ENCODE peak calls at places on chromosomes 16 and 17, in eight cellular contexts. H is neural progenitor cell, U is EH, B is T-helper 17 cell, Z is AG20443, E is M059J, P is brain microvascular endothelial cell, M is pancreas. T is an unnamed sample.

GRCh38 chr16:46673320-46674013 is 15.5 kb downstream of the VPS35 start:
- DNase-seq in H (peak), U (peak), B (peak), Z (peak), E (peak), P (peak), M (no peak), T (peak)

GRCh38 chr17:74954665-74955421 is 17.7 kb downstream of the HID1 start:
- DNase-seq in H (no peak), U (no peak), B (no peak), Z (no peak), E (no peak), P (no peak), M (no peak), T (no peak)

GRCh38 chr16:10777356-10777755 is 33.7 kb downstream of the NUBP1 start:
- DNase-seq in H (no peak), U (no peak), B (no peak), Z (no peak), E (no peak), P (no peak), M (no peak), T (no peak)

GRCh38 chr17:5355416-5356129 is 63.9 kb downstream of the NUP88 start:
- DNase-seq in H (no peak), U (peak), B (no peak), Z (peak), E (no peak), P (no peak), M (no peak), T (no peak)

GRCh38 chr16:58847902-58848661 is 114.0 kb upstream of the GOT2 start:
- DNase-seq in H (no peak), U (peak), B (no peak), Z (peak), E (no peak), P (no peak), M (no peak), T (no peak)

GRCh38 chr17:39920218-39921210 is 2.1 kb upstream of the GSDMB start:
- DNase-seq in H (no peak), U (no peak), B (peak), Z (no peak), E (no peak), P (no peak), M (no peak), T (no peak)

GRCh38 chr16:10776280-10776679 is 32.6 kb downstream of the NUBP1 start:
- DNase-seq in H (no peak), U (no peak), B (no peak), Z (no peak), E (no peak), P (no peak), M (no peak), T (no peak)

GRCh38 chr16:14111713-14112538 is 40.8 kb downstream of the MRTFB start:
- DNase-seq in H (no peak), U (peak), B (no peak), Z (no peak), E (peak), P (no peak), M (no peak), T (peak)

GRCh38 chr16:24523569-24523968 is 15.8 kb upstream of the RBBP6 start:
- DNase-seq in H (no peak), U (no peak), B (no peak), Z (no peak), E (no peak), P (no peak), M (no peak), T (no peak)

GRCh38 chr17:29838961-29839360 is 91.1 kb downstream of the SSH2 start:
- DNase-seq in H (peak), U (peak), B (no peak), Z (no peak), E (peak), P (peak), M (no peak), T (no peak)

GRCh38 chr16:31089199-31089598 is 456 bp upstream of the PRSS53 start:
- DNase-seq in H (no peak), U (no peak), B (no peak), Z (no peak), E (no peak), P (no peak), M (no peak), T (no peak)

GRCh38 chr17:63774141-63774981 is at the start of gene DDX42:
- DNase-seq in H (peak), U (peak), B (peak), Z (peak), E (peak), P (peak), M (peak), T (peak)

T was measured in left colon.